ENCODE peak calls at places on chromosomes 13 and 19, in six cellular contexts. One of them, this sample, is unnamed.

GRCh38 chr19:45591004-45591637 is 6.5 kb upstream of the OPA3 start:
- DNase-seq in Calu3: peak
- DNase-seq in lower leg skin: no peak
- DNase-seq in T-cell: peak
- DNase-seq in heart right ventricle: no peak
- DNase-seq in T-helper 22 cell: no peak
- DNase-seq in this sample: peak

GRCh38 chr13:114123448-114123847 is 9.0 kb downstream of the RASA3 start:
- DNase-seq in Calu3: no peak
- DNase-seq in lower leg skin: no peak
- DNase-seq in T-cell: no peak
- DNase-seq in heart right ventricle: no peak
- DNase-seq in T-helper 22 cell: no peak
- DNase-seq in this sample: no peak

GRCh38 chr13:44337581-44337980 is 36.0 kb upstream of the SERP2 start:
- DNase-seq in Calu3: no peak
- DNase-seq in lower leg skin: no peak
- DNase-seq in T-cell: no peak
- DNase-seq in heart right ventricle: no peak
- DNase-seq in T-helper 22 cell: no peak
- DNase-seq in this sample: no peak

GRCh38 chr19:53951436-53951835 is 11.3 kb upstream of the CACNG8 start:
- DNase-seq in Calu3: no peak
- DNase-seq in lower leg skin: no peak
- DNase-seq in T-cell: no peak
- DNase-seq in heart right ventricle: no peak
- DNase-seq in T-helper 22 cell: no peak
- DNase-seq in this sample: no peak

GRCh38 chr13:41610426-41610825 is 153.1 kb downstream of the RGCC start:
- DNase-seq in Calu3: peak
- DNase-seq in lower leg skin: peak
- DNase-seq in T-cell: no peak
- DNase-seq in heart right ventricle: peak
- DNase-seq in T-helper 22 cell: no peak
- DNase-seq in this sample: no peak

GRCh38 chr13:43815204-43815603 is 28.4 kb upstream of the ENOX1 start:
- DNase-seq in Calu3: no peak
- DNase-seq in lower leg skin: no peak
- DNase-seq in T-cell: no peak
- DNase-seq in heart right ventricle: peak
- DNase-seq in T-helper 22 cell: no peak
- DNase-seq in this sample: no peak

GRCh38 chr19:2047449-2048103 is 3.5 kb downstream of the MKNK2 start:
- DNase-seq in Calu3: peak
- DNase-seq in lower leg skin: peak
- DNase-seq in T-cell: no peak
- DNase-seq in heart right ventricle: no peak
- DNase-seq in T-helper 22 cell: peak
- DNase-seq in this sample: no peak

GRCh38 chr13:75359266-75359665 is 122.7 kb downstream of the TBC1D4 start:
- DNase-seq in Calu3: no peak
- DNase-seq in lower leg skin: no peak
- DNase-seq in T-cell: no peak
- DNase-seq in heart right ventricle: no peak
- DNase-seq in T-helper 22 cell: no peak
- DNase-seq in this sample: no peak

GRCh38 chr13:40026174-40026585 is 370.7 kb downstream of the COG6 start:
- DNase-seq in Calu3: no peak
- DNase-seq in lower leg skin: no peak
- DNase-seq in T-cell: no peak
- DNase-seq in heart right ventricle: no peak
- DNase-seq in T-helper 22 cell: peak
- DNase-seq in this sample: no peak

GRCh38 chr19:6030214-6030507 is 52.2 kb upstream of the RANBP3 start:
- DNase-seq in Calu3: no peak
- DNase-seq in lower leg skin: no peak
- DNase-seq in T-cell: no peak
- DNase-seq in heart right ventricle: no peak
- DNase-seq in T-helper 22 cell: no peak
- DNase-seq in this sample: no peak

GRCh38 chr13:18962168-18962734 is 219.4 kb downstream of the TUBA3C start:
- DNase-seq in Calu3: no peak
- DNase-seq in lower leg skin: no peak
- DNase-seq in T-cell: no peak
- DNase-seq in heart right ventricle: no peak
- DNase-seq in T-helper 22 cell: no peak
- DNase-seq in this sample: no peak

GRCh38 chr19:4974855-4975469 is 6.0 kb downstream of the KDM4B start:
- DNase-seq in Calu3: no peak
- DNase-seq in lower leg skin: no peak
- DNase-seq in T-cell: no peak
- DNase-seq in heart right ventricle: no peak
- DNase-seq in T-helper 22 cell: no peak
- DNase-seq in this sample: no peak

GRCh38 chr13:18960637-18961227 is 220.9 kb downstream of the TUBA3C start:
- DNase-seq in Calu3: no peak
- DNase-seq in lower leg skin: no peak
- DNase-seq in T-cell: no peak
- DNase-seq in heart right ventricle: no peak
- DNase-seq in T-helper 22 cell: no peak
- DNase-seq in this sample: no peak

GRCh38 chr13:39038569-39038898 is 278 bp downstream of the NHLRC3 start:
- DNase-seq in Calu3: peak
- DNase-seq in lower leg skin: peak
- DNase-seq in T-cell: peak
- DNase-seq in heart right ventricle: no peak
- DNase-seq in T-helper 22 cell: no peak
- DNase-seq in this sample: no peak

GRCh38 chr19:18110833-18111232 is 13.3 kb downstream of the MAST3 start:
- DNase-seq in Calu3: no peak
- DNase-seq in lower leg skin: no peak
- DNase-seq in T-cell: no peak
- DNase-seq in heart right ventricle: no peak
- DNase-seq in T-helper 22 cell: no peak
- DNase-seq in this sample: peak

GRCh38 chr13:33642374-33643065 is 175.4 kb upstream of the RFC3 start:
- DNase-seq in Calu3: no peak
- DNase-seq in lower leg skin: peak
- DNase-seq in T-cell: no peak
- DNase-seq in heart right ventricle: peak
- DNase-seq in T-helper 22 cell: no peak
- DNase-seq in this sample: no peak

GRCh38 chr13:96229356-96229755 is 139.4 kb downstream of the HS6ST3 start:
- DNase-seq in Calu3: no peak
- DNase-seq in lower leg skin: no peak
- DNase-seq in T-cell: no peak
- DNase-seq in heart right ventricle: no peak
- DNase-seq in T-helper 22 cell: no peak
- DNase-seq in this sample: no peak

GRCh38 chr13:26495749-26496148 is 61.7 kb upstream of the WASF3 start:
- DNase-seq in Calu3: no peak
- DNase-seq in lower leg skin: no peak
- DNase-seq in T-cell: no peak
- DNase-seq in heart right ventricle: no peak
- DNase-seq in T-helper 22 cell: no peak
- DNase-seq in this sample: no peak

GRCh38 chr13:105063676-105064075 is 1471.8 kb downstream of the EFNB2 start:
- DNase-seq in Calu3: no peak
- DNase-seq in lower leg skin: no peak
- DNase-seq in T-cell: no peak
- DNase-seq in heart right ventricle: no peak
- DNase-seq in T-helper 22 cell: no peak
- DNase-seq in this sample: no peak

GRCh38 chr13:34933349-34933748 is 8.7 kb upstream of the NBEA start:
- DNase-seq in Calu3: no peak
- DNase-seq in lower leg skin: no peak
- DNase-seq in T-cell: no peak
- DNase-seq in heart right ventricle: no peak
- DNase-seq in T-helper 22 cell: no peak
- DNase-seq in this sample: no peak

This sample was measured in WTC11.